ENCODE peak calls at places on chromosomes 13 and 19, in six cellular contexts. B is hepatic stellate cell; G is Peyer's patch; A is uterus; Q is fibroblast of mammary gland; J is Jurkat, Clone E6-1. S is an unnamed sample.

GRCh38 chr19:48609571-48610108 is 3.1 kb downstream of the SPACA4 start:
- DNase-seq in B (no peak), G (no peak), A (no peak), Q (no peak), J (no peak), S (no peak)

GRCh38 chr19:45469835-45470146 is 2.0 kb downstream of the FOSB start:
- DNase-seq in B (no peak), G (no peak), A (no peak), Q (no peak), J (peak), S (peak)

GRCh38 chr13:51249767-51250741 is 27.9 kb downstream of the FAM124A start:
- DNase-seq in B (peak), G (no peak), A (no peak), Q (no peak), J (peak), S (no peak)

GRCh38 chr19:18063463-18063862 is 23.3 kb downstream of the IL12RB1 start:
- DNase-seq in B (no peak), G (no peak), A (no peak), Q (no peak), J (no peak), S (peak)

GRCh38 chr13:83153833-83154232 is 728.4 kb downstream of the SLITRK1 start:
- DNase-seq in B (no peak), G (no peak), A (no peak), Q (no peak), J (no peak), S (no peak)

GRCh38 chr13:39779337-39780270 is 124.1 kb downstream of the COG6 start:
- DNase-seq in B (no peak), G (no peak), A (no peak), Q (peak), J (peak), S (no peak)

GRCh38 chr19:49921871-49922755 is 6.9 kb upstream of the ATF5 start:
- DNase-seq in B (peak), G (no peak), A (no peak), Q (peak), J (no peak), S (no peak)

GRCh38 chr19:6359942-6360341 is 1.4 kb upstream of the CLPP start:
- DNase-seq in B (no peak), G (no peak), A (no peak), Q (no peak), J (no peak), S (no peak)

GRCh38 chr13:51246411-51247298 is 24.5 kb downstream of the FAM124A start:
- DNase-seq in B (no peak), G (no peak), A (no peak), Q (no peak), J (no peak), S (no peak)

GRCh38 chr13:73877399-73877798 is 256.8 kb downstream of the KLF12 start:
- DNase-seq in B (no peak), G (no peak), A (no peak), Q (no peak), J (no peak), S (no peak)

GRCh38 chr19:11377237-11377636 is 2.8 kb downstream of the SWSAP1 start:
- DNase-seq in B (peak), G (no peak), A (peak), Q (peak), J (no peak), S (no peak)

GRCh38 chr13:101576452-101576851 is 124.0 kb downstream of the ITGBL1 start:
- DNase-seq in B (no peak), G (no peak), A (no peak), Q (peak), J (no peak), S (no peak)

GRCh38 chr19:48918801-48919247 is 14.7 kb upstream of the DHDH start:
- DNase-seq in B (peak), G (no peak), A (no peak), Q (no peak), J (no peak), S (peak)

GRCh38 chr19:1171755-1172352 is 2.2 kb downstream of the SBNO2 start:
- DNase-seq in B (no peak), G (no peak), A (no peak), Q (no peak), J (no peak), S (no peak)

GRCh38 chr13:87889241-87889640 is 218.1 kb downstream of the SLITRK5 start:
- DNase-seq in B (no peak), G (no peak), A (no peak), Q (no peak), J (no peak), S (no peak)

GRCh38 chr13:48121733-48122132 is 26.8 kb upstream of the MED4 start:
- DNase-seq in B (no peak), G (no peak), A (no peak), Q (no peak), J (no peak), S (peak)

GRCh38 chr19:15449620-15450527 is at the start of gene WIZ:
- DNase-seq in B (peak), G (peak), A (peak), Q (peak), J (no peak), S (peak)

GRCh38 chr19:6429419-6430221 is 3.9 kb downstream of the SLC25A41 start:
- DNase-seq in B (no peak), G (no peak), A (no peak), Q (no peak), J (no peak), S (no peak)

GRCh38 chr13:27955192-27955591 is 13.9 kb downstream of the CDX2 start:
- DNase-seq in B (no peak), G (no peak), A (no peak), Q (no peak), J (no peak), S (no peak)

GRCh38 chr19:34512254-34512796 is 30.8 kb downstream of the WTIP start:
- DNase-seq in B (no peak), G (no peak), A (no peak), Q (no peak), J (no peak), S (no peak)

GRCh38 chr13:44575741-44576395 is at the start of gene TSC22D1:
- DNase-seq in B (peak), G (peak), A (peak), Q (peak), J (no peak), S (peak)